ENCODE peak calls at places on chromosomes 6 and 20, in five cellular contexts. One of them, this sample, is unnamed.

GRCh38 chr6:149075616-149076354 is 241.7 kb upstream of the TAB2 start:
- DNase-seq in MCF 10A: peak
- DNase-seq in MM.1S: no peak
- DNase-seq in endothelial cell: no peak
- DNase-seq in CD4-positive, alpha-beta T cell: no peak
- DNase-seq in this sample: no peak

GRCh38 chr20:47809561-47809960 is 24.3 kb upstream of the SULF2 start:
- DNase-seq in MCF 10A: peak
- DNase-seq in endothelial cell: no peak
- DNase-seq in CD4-positive, alpha-beta T cell: no peak
- DNase-seq in MM.1S: no peak
- DNase-seq in this sample: peak

GRCh38 chr6:139416146-139416545 is 41.7 kb upstream of the CITED2 start:
- DNase-seq in endothelial cell: no peak
- DNase-seq in MCF 10A: no peak
- DNase-seq in CD4-positive, alpha-beta T cell: no peak
- DNase-seq in MM.1S: no peak
- DNase-seq in this sample: no peak

GRCh38 chr20:49045440-49046086 is 549 bp upstream of the CSE1L start:
- DNase-seq in CD4-positive, alpha-beta T cell: peak
- DNase-seq in MM.1S: no peak
- DNase-seq in MCF 10A: no peak
- DNase-seq in endothelial cell: peak
- DNase-seq in this sample: no peak

GRCh38 chr6:26240981-26241770 is 123.8 kb upstream of the BTN3A2 start:
- DNase-seq in MM.1S: no peak
- DNase-seq in MCF 10A: no peak
- DNase-seq in CD4-positive, alpha-beta T cell: no peak
- DNase-seq in endothelial cell: no peak
- DNase-seq in this sample: no peak

GRCh38 chr20:60242836-60243520 is 284.8 kb downstream of the CDH26 start:
- DNase-seq in CD4-positive, alpha-beta T cell: no peak
- DNase-seq in MM.1S: no peak
- DNase-seq in MCF 10A: no peak
- DNase-seq in endothelial cell: no peak
- DNase-seq in this sample: no peak

GRCh38 chr6:107274288-107274687 is 159.0 kb upstream of the BEND3 start:
- DNase-seq in CD4-positive, alpha-beta T cell: no peak
- DNase-seq in endothelial cell: no peak
- DNase-seq in MM.1S: no peak
- DNase-seq in MCF 10A: no peak
- DNase-seq in this sample: no peak

GRCh38 chr6:46221221-46221793 is 50.5 kb upstream of the ENPP5 start:
- DNase-seq in endothelial cell: peak
- DNase-seq in MCF 10A: peak
- DNase-seq in CD4-positive, alpha-beta T cell: no peak
- DNase-seq in MM.1S: peak
- DNase-seq in this sample: no peak

GRCh38 chr20:23662276-23662870 is 24.6 kb upstream of the CST3 start:
- DNase-seq in MM.1S: no peak
- DNase-seq in CD4-positive, alpha-beta T cell: no peak
- DNase-seq in endothelial cell: no peak
- DNase-seq in MCF 10A: no peak
- DNase-seq in this sample: no peak

GRCh38 chr6:130322673-130323268 is 43.0 kb upstream of the TMEM200A start:
- DNase-seq in CD4-positive, alpha-beta T cell: peak
- DNase-seq in endothelial cell: peak
- DNase-seq in MM.1S: peak
- DNase-seq in MCF 10A: peak
- DNase-seq in this sample: peak

GRCh38 chr20:23574977-23575376 is 6.7 kb upstream of the CST9L start:
- DNase-seq in MCF 10A: no peak
- DNase-seq in MM.1S: no peak
- DNase-seq in CD4-positive, alpha-beta T cell: no peak
- DNase-seq in endothelial cell: no peak
- DNase-seq in this sample: no peak

GRCh38 chr6:159311618-159312017 is 142.4 kb downstream of the FNDC1 start:
- DNase-seq in endothelial cell: no peak
- DNase-seq in CD4-positive, alpha-beta T cell: no peak
- DNase-seq in MM.1S: no peak
- DNase-seq in MCF 10A: peak
- DNase-seq in this sample: no peak
- TF ChIP-seq CTCF in endothelial cell: no peak
- TF ChIP-seq CTCF in CD4-positive, alpha-beta T cell: no peak
- TF ChIP-seq CTCF in MM.1S: no peak
- TF ChIP-seq CTCF in MCF 10A: no peak
- TF ChIP-seq CTCF in this sample: no peak

GRCh38 chr6:30037182-30037788 is 23.8 kb upstream of the POLR1H start:
- DNase-seq in MCF 10A: peak
- DNase-seq in endothelial cell: no peak
- DNase-seq in MM.1S: peak
- DNase-seq in CD4-positive, alpha-beta T cell: no peak
- DNase-seq in this sample: no peak
- TF ChIP-seq CTCF in MCF 10A: peak
- TF ChIP-seq CTCF in endothelial cell: peak
- TF ChIP-seq CTCF in MM.1S: peak
- TF ChIP-seq CTCF in CD4-positive, alpha-beta T cell: peak
- TF ChIP-seq CTCF in this sample: peak

GRCh38 chr6:105135056-105135455 is 44.8 kb downstream of the POPDC3 start:
- DNase-seq in MCF 10A: peak
- DNase-seq in CD4-positive, alpha-beta T cell: no peak
- DNase-seq in MM.1S: no peak
- DNase-seq in endothelial cell: no peak
- DNase-seq in this sample: no peak
- TF ChIP-seq CTCF in MCF 10A: peak
- TF ChIP-seq CTCF in CD4-positive, alpha-beta T cell: no peak
- TF ChIP-seq CTCF in MM.1S: no peak
- TF ChIP-seq CTCF in endothelial cell: no peak
- TF ChIP-seq CTCF in this sample: peak

DNA sequence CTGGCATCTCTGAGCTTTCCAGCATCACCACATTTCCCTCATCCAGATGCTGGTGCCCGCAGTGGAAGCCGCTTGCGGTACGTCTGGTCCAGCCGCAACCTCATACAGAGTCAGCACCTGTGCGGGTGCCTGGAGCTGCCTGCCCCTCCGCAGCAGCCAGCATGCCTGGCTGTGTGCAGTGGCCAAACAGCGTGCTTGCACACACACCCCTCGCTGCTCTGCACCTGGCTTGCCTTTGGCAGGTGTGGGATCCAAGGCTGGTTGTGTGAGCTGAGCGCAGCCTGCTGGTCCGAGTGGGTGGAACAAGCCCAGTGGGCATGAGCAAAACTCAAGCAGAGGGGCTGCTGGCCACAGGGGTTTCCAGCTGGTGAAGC is 3.1 kb upstream of the HINT3 start:
- DNase-seq in endothelial cell: no peak
- DNase-seq in CD4-positive, alpha-beta T cell: no peak
- DNase-seq in MM.1S: peak
- DNase-seq in MCF 10A: peak
- DNase-seq in this sample: no peak
- TF ChIP-seq CTCF in endothelial cell: no peak
- TF ChIP-seq CTCF in CD4-positive, alpha-beta T cell: no peak
- TF ChIP-seq CTCF in MM.1S: peak
- TF ChIP-seq CTCF in MCF 10A: peak
- TF ChIP-seq CTCF in this sample: no peak

GRCh38 chr6:36126553-36127458 is 3.5 kb upstream of the MAPK13 start:
- DNase-seq in endothelial cell: no peak
- DNase-seq in MCF 10A: no peak
- DNase-seq in MM.1S: no peak
- DNase-seq in CD4-positive, alpha-beta T cell: no peak
- DNase-seq in this sample: no peak

GRCh38 chr6:36127462-36128016 is 2.8 kb upstream of the MAPK13 start:
- DNase-seq in CD4-positive, alpha-beta T cell: no peak
- DNase-seq in MM.1S: no peak
- DNase-seq in MCF 10A: peak
- DNase-seq in endothelial cell: no peak
- DNase-seq in this sample: no peak

GRCh38 chr6:36128793-36129192 is 1.5 kb upstream of the MAPK13 start:
- DNase-seq in MCF 10A: no peak
- DNase-seq in MM.1S: no peak
- DNase-seq in CD4-positive, alpha-beta T cell: no peak
- DNase-seq in endothelial cell: no peak
- DNase-seq in this sample: no peak

GRCh38 chr6:36126121-36126520 is 4.2 kb upstream of the MAPK13 start:
- DNase-seq in CD4-positive, alpha-beta T cell: no peak
- DNase-seq in MCF 10A: no peak
- DNase-seq in endothelial cell: no peak
- DNase-seq in MM.1S: no peak
- DNase-seq in this sample: no peak

DNA sequence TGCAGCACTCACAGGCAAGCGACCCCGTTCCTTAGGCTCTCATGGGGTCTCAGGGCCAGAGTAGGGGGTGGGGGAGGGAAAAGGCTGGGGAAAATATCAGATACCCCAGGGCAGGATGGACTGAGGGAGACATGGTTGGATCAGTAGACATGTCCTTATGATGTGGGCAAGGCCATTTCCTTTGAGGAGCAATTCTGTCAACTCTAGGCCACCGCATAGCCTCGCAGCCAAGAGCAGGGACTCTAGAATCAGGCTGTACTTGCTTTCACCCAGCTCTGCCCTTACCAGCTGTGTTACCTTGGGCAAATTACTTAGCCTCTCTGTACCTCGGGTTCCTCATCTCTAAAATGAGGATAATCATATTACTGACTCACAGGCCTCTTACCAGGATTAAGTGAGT is 2.2 kb upstream of the MAPK13 start:
- DNase-seq in endothelial cell: no peak
- DNase-seq in MM.1S: no peak
- DNase-seq in MCF 10A: no peak
- DNase-seq in CD4-positive, alpha-beta T cell: no peak
- DNase-seq in this sample: no peak
- TF ChIP-seq CTCF in endothelial cell: no peak
- TF ChIP-seq CTCF in MM.1S: no peak
- TF ChIP-seq CTCF in MCF 10A: no peak
- TF ChIP-seq CTCF in CD4-positive, alpha-beta T cell: no peak
- TF ChIP-seq CTCF in this sample: no peak

GRCh38 chr6:37388578-37388977 is 34.8 kb downstream of the RNF8 start:
- DNase-seq in MCF 10A: no peak
- DNase-seq in MM.1S: no peak
- DNase-seq in CD4-positive, alpha-beta T cell: no peak
- DNase-seq in endothelial cell: no peak
- DNase-seq in this sample: no peak

GRCh38 chr6:37393530-37393929 is 39.5 kb upstream of the CMTR1 start:
- DNase-seq in CD4-positive, alpha-beta T cell: no peak
- DNase-seq in MM.1S: no peak
- DNase-seq in endothelial cell: no peak
- DNase-seq in MCF 10A: no peak
- DNase-seq in this sample: no peak

GRCh38 chr6:37391100-37391499 is 37.3 kb downstream of the RNF8 start:
- DNase-seq in MM.1S: no peak
- DNase-seq in CD4-positive, alpha-beta T cell: no peak
- DNase-seq in MCF 10A: no peak
- DNase-seq in endothelial cell: no peak
- DNase-seq in this sample: no peak

GRCh38 chr6:37389857-37390256 is 36.1 kb downstream of the RNF8 start:
- DNase-seq in MM.1S: no peak
- DNase-seq in endothelial cell: no peak
- DNase-seq in MCF 10A: no peak
- DNase-seq in CD4-positive, alpha-beta T cell: no peak
- DNase-seq in this sample: no peak
- TF ChIP-seq CTCF in MM.1S: no peak
- TF ChIP-seq CTCF in endothelial cell: no peak
- TF ChIP-seq CTCF in MCF 10A: no peak
- TF ChIP-seq CTCF in CD4-positive, alpha-beta T cell: no peak
- TF ChIP-seq CTCF in this sample: no peak

This sample was measured in neural crest cell.